ENCODE peak calls at places on chromosome 7, in nine cellular contexts. K is suprapubic skin; Z is CD8-positive, alpha-beta T cell; N is neural progenitor cell; H is effector memory CD4-positive, alpha-beta T cell; G is stomach; W is body of pancreas; E is K562; D is BE2C. P is an unnamed sample.
A peak's percentile ranks its signal among the peaks of the same experiment; 100 is the strongest.

GRCh38 chr7:19284596-19285300 is 139.5 kb upstream of the FERD3L start:
- DNase-seq in K (no peak), Z (no peak), N (no peak), H (no peak), G (no peak), W (no peak), E (no peak), D (no peak), P (no peak)

GRCh38 chr7:137469191-137469811 is 125.8 kb upstream of the PTN start:
- DNase-seq in K (no peak), Z (no peak), N (no peak), H (no peak), G (no peak), W (no peak), E (no peak), D (no peak), P (no peak)

GRCh38 chr7:94698275-94698674 is 42.3 kb upstream of the SGCE start:
- DNase-seq in K (no peak), Z (no peak), N (no peak), H (no peak), G (no peak), W (no peak), E (no peak), D (no peak), P (peak; percentile 46)

GRCh38 chr7:108062250-108063014 is 59.5 kb upstream of the LAMB1 start:
- DNase-seq in K (no peak), Z (no peak), N (no peak), H (no peak), G (no peak), W (no peak), E (no peak), D (peak; percentile 14), P (no peak)

GRCh38 chr7:143408686-143409551 is at the start of gene EPHA1:
- DNase-seq in K (no peak), Z (peak; percentile 47), N (peak; percentile 65), H (peak; percentile 45), G (peak; percentile 78), W (peak; percentile 84), E (peak; percentile 48), D (no peak), P (no peak)

GRCh38 chr7:112080974-112081373 is 125.2 kb downstream of the DOCK4 start:
- DNase-seq in K (no peak), Z (no peak), N (no peak), H (no peak), G (no peak), W (no peak), E (no peak), D (no peak), P (peak; percentile 3)

GRCh38 chr7:37467017-37467416 is 18.4 kb upstream of the ELMO1 start:
- DNase-seq in K (no peak), Z (no peak), N (no peak), H (no peak), G (no peak), W (no peak), E (no peak), D (no peak), P (no peak)

GRCh38 chr7:80131675-80132435 is 2.8 kb upstream of the GNAI1 start:
- DNase-seq in K (no peak), Z (no peak), N (no peak), H (no peak), G (no peak), W (no peak), E (no peak), D (no peak), P (no peak)

GRCh38 chr7:121071132-121071531 is 82.6 kb downstream of the CPED1 start:
- DNase-seq in K (no peak), Z (no peak), N (no peak), H (no peak), G (no peak), W (no peak), E (peak; percentile 25), D (no peak), P (no peak)

GRCh38 chr7:157690833-157691382 is 354.1 kb downstream of the DNAJB6 start:
- DNase-seq in K (peak; percentile 59), Z (no peak), N (peak; percentile 94), H (no peak), G (peak; percentile 48), W (peak; percentile 22), E (no peak), D (no peak), P (peak; percentile 90)

GRCh38 chr7:97015279-97015678 is 9.4 kb downstream of the DLX5 start:
- DNase-seq in K (no peak), Z (no peak), N (no peak), H (no peak), G (no peak), W (no peak), E (no peak), D (no peak), P (no peak)

GRCh38 chr7:129721139-129721538 is 109.6 kb downstream of the NRF1 start:
- DNase-seq in K (no peak), Z (no peak), N (no peak), H (no peak), G (no peak), W (no peak), E (no peak), D (no peak), P (no peak)

GRCh38 chr7:74476546-74477095 is 22.9 kb downstream of the GTF2IRD1 start:
- DNase-seq in K (no peak), Z (no peak), N (no peak), H (no peak), G (no peak), W (no peak), E (no peak), D (no peak), P (no peak)

GRCh38 chr7:79553811-79554555 is 100.5 kb upstream of the MAGI2 start:
- DNase-seq in K (no peak), Z (no peak), N (no peak), H (no peak), G (no peak), W (no peak), E (no peak), D (no peak), P (no peak)

GRCh38 chr7:66950311-66950710 is 29.3 kb downstream of the TMEM248 start:
- DNase-seq in K (no peak), Z (no peak), N (no peak), H (no peak), G (no peak), W (no peak), E (no peak), D (no peak), P (no peak)

GRCh38 chr7:44489955-44490350 is 505 bp downstream of the NUDCD3 start:
- DNase-seq in K (no peak), Z (peak; percentile 72), N (no peak), H (peak; percentile 30), G (peak; percentile 25), W (no peak), E (peak; percentile 53), D (no peak), P (no peak)

GRCh38 chr7:134298902-134299683 is 17.6 kb downstream of the SLC35B4 start:
- DNase-seq in K (no peak), Z (no peak), N (no peak), H (no peak), G (peak; percentile 60), W (no peak), E (no peak), D (peak; percentile 37), P (no peak)

GRCh38 chr7:157932498-157933218 is 595.9 kb downstream of the DNAJB6 start:
- DNase-seq in K (no peak), Z (no peak), N (no peak), H (no peak), G (no peak), W (no peak), E (no peak), D (no peak), P (no peak)

GRCh38 chr7:93298671-93299070 is 66.5 kb downstream of the VPS50 start:
- DNase-seq in K (no peak), Z (no peak), N (no peak), H (no peak), G (no peak), W (no peak), E (no peak), D (no peak), P (no peak)

GRCh38 chr7:82701941-82702340 is 258.4 kb upstream of the CACNA2D1 start:
- DNase-seq in K (no peak), Z (no peak), N (no peak), H (no peak), G (no peak), W (no peak), E (no peak), D (no peak), P (no peak)
- H3K36me3 ChIP-seq in K (no peaks in the 10 kb centered on the region), Z (no peaks in the 10 kb centered on the region), N (no peaks in the 10 kb centered on the region), H (no peaks in the 10 kb centered on the region), G (no peaks in the 10 kb centered on the region), W (no peaks in the 10 kb centered on the region), E (no peaks in the 10 kb centered on the region), D (no peaks in the 10 kb centered on the region), P (no peaks in the 10 kb centered on the region)

GRCh38 chr7:2542011-2542923 is 13.1 kb downstream of the BRAT1 start:
- DNase-seq in K (no peak), Z (peak; percentile 26), N (no peak), H (no peak), G (no peak), W (peak; percentile 10), E (no peak), D (no peak), P (peak; percentile 6)
- H3K36me3 ChIP-seq in K (peaks cover 88% of the 10 kb centered on the region), Z (peaks cover 29% of the 10 kb centered on the region), N (no peaks in the 10 kb centered on the region), H (peaks cover 60% of the 10 kb centered on the region), G (peaks cover 96% of the 10 kb centered on the region), W (peaks cover 30% of the 10 kb centered on the region), E (peaks cover 90% of the 10 kb centered on the region), D (peaks cover 71% of the 10 kb centered on the region), P (peaks cover 59% of the 10 kb centered on the region)

GRCh38 chr7:50329775-50330174 is 25.3 kb downstream of the IKZF1 start:
- DNase-seq in K (no peak), Z (no peak), N (no peak), H (no peak), G (no peak), W (no peak), E (no peak), D (no peak), P (no peak)

GRCh38 chr7:50327443-50327842 is 22.9 kb downstream of the IKZF1 start:
- DNase-seq in K (no peak), Z (no peak), N (no peak), H (no peak), G (no peak), W (no peak), E (no peak), D (no peak), P (no peak)

GRCh38 chr7:50321678-50322077 is 17.2 kb downstream of the IKZF1 start:
- DNase-seq in K (no peak), Z (peak; percentile 81), N (no peak), H (peak; percentile 47), G (no peak), W (no peak), E (no peak), D (no peak), P (no peak)

GRCh38 chr7:50324113-50324512 is 19.6 kb downstream of the IKZF1 start:
- DNase-seq in K (no peak), Z (no peak), N (no peak), H (no peak), G (no peak), W (no peak), E (no peak), D (no peak), P (no peak)
- H3K36me3 ChIP-seq in K (no peaks in the 10 kb centered on the region), Z (peaks cover 53% of the 10 kb centered on the region), N (no peaks in the 10 kb centered on the region), H (peaks cover 56% of the 10 kb centered on the region), G (peaks cover 6% of the 10 kb centered on the region), W (no peaks in the 10 kb centered on the region), E (peaks cover 96% of the 10 kb centered on the region), D (no peaks in the 10 kb centered on the region), P (no peaks in the 10 kb centered on the region)

DNA sequence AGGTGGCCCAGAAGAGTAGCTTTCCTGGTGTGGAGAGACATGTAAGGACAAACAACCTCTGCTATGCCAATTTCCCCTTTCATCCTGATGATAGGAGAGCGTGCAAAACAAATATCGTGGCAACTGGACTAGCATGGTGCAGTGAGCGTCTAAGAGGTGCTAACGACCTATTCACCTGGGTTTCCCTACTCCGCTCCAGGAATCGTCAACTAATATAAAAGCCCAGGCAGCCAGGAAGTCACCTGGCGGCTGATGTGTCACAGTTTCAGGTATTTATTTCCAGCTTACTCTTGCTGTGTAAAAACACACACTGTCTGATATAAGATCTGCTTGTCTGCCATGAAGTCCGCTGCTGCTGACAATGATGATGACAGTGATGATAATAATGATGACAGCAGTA is 56.5 kb upstream of the EFCAB10 start:
- DNase-seq in K (no peak), Z (no peak), N (no peak), H (no peak), G (no peak), W (no peak), E (no peak), D (no peak), P (no peak)
- H3K36me3 ChIP-seq in K (peaks cover 93% of the 10 kb centered on the region), Z (peaks cover 55% of the 10 kb centered on the region), N (no peaks in the 10 kb centered on the region), H (peaks cover 73% of the 10 kb centered on the region), G (peaks cover 81% of the 10 kb centered on the region), W (peaks cover 6% of the 10 kb centered on the region), E (no peaks in the 10 kb centered on the region), D (peaks cover 4% of the 10 kb centered on the region), P (no peaks in the 10 kb centered on the region)

P was measured in SJCRH30.